ENCODE peak calls at places on chromosome 18, in six cellular contexts. One of them, this sample, is unnamed.

GRCh38 chr18:22040527-22040926 is 128.9 kb upstream of the GATA6 start:
- DNase-seq in cardiac fibroblast: no peak
- DNase-seq in NCI-H2029 treated with DMSO at 0.1 percent for 48 hours: no peak
- DNase-seq in EL: no peak
- DNase-seq in stimulated activated effector memory CD8-positive, alpha-beta T cell treated with anti-CD3 and anti-CD28 coated beads, Interleukin-12 subunit alpha, Interleukin-12 subunit beta, amount 100 ng/mL, for 72 hours: no peak
- DNase-seq in mucosa of descending colon: no peak
- DNase-seq in this sample: no peak

GRCh38 chr18:79366177-79367094 is 29.3 kb upstream of the NFATC1 start:
- DNase-seq in cardiac fibroblast: no peak
- DNase-seq in NCI-H2029 treated with DMSO at 0.1 percent for 48 hours: no peak
- DNase-seq in EL: peak; percentile 26
- DNase-seq in stimulated activated effector memory CD8-positive, alpha-beta T cell treated with anti-CD3 and anti-CD28 coated beads, Interleukin-12 subunit alpha, Interleukin-12 subunit beta, amount 100 ng/mL, for 72 hours: no peak
- DNase-seq in mucosa of descending colon: no peak
- DNase-seq in this sample: no peak

GRCh38 chr18:12253517-12254136 is 534 bp upstream of the CIDEA start:
- DNase-seq in cardiac fibroblast: no peak
- DNase-seq in NCI-H2029 treated with DMSO at 0.1 percent for 48 hours: no peak
- DNase-seq in EL: no peak
- DNase-seq in stimulated activated effector memory CD8-positive, alpha-beta T cell treated with anti-CD3 and anti-CD28 coated beads, Interleukin-12 subunit alpha, Interleukin-12 subunit beta, amount 100 ng/mL, for 72 hours: no peak
- DNase-seq in mucosa of descending colon: no peak
- DNase-seq in this sample: no peak

GRCh38 chr18:26804474-26804873 is 61.0 kb downstream of the AQP4 start:
- DNase-seq in cardiac fibroblast: no peak
- DNase-seq in NCI-H2029 treated with DMSO at 0.1 percent for 48 hours: no peak
- DNase-seq in EL: no peak
- DNase-seq in stimulated activated effector memory CD8-positive, alpha-beta T cell treated with anti-CD3 and anti-CD28 coated beads, Interleukin-12 subunit alpha, Interleukin-12 subunit beta, amount 100 ng/mL, for 72 hours: no peak
- DNase-seq in mucosa of descending colon: no peak
- DNase-seq in this sample: no peak

GRCh38 chr18:61569176-61569892 is 236.1 kb downstream of the CDH20 start:
- DNase-seq in cardiac fibroblast: peak; percentile 77
- DNase-seq in NCI-H2029 treated with DMSO at 0.1 percent for 48 hours: no peak
- DNase-seq in EL: peak; percentile 92
- DNase-seq in stimulated activated effector memory CD8-positive, alpha-beta T cell treated with anti-CD3 and anti-CD28 coated beads, Interleukin-12 subunit alpha, Interleukin-12 subunit beta, amount 100 ng/mL, for 72 hours: no peak
- DNase-seq in mucosa of descending colon: no peak
- DNase-seq in this sample: no peak

GRCh38 chr18:48138211-48138610 is 207.8 kb upstream of the SMAD2 start:
- DNase-seq in cardiac fibroblast: no peak
- DNase-seq in NCI-H2029 treated with DMSO at 0.1 percent for 48 hours: no peak
- DNase-seq in EL: no peak
- DNase-seq in stimulated activated effector memory CD8-positive, alpha-beta T cell treated with anti-CD3 and anti-CD28 coated beads, Interleukin-12 subunit alpha, Interleukin-12 subunit beta, amount 100 ng/mL, for 72 hours: no peak
- DNase-seq in mucosa of descending colon: no peak
- DNase-seq in this sample: no peak

GRCh38 chr18:23317975-23318675 is 135.0 kb upstream of the RIOK3 start:
- DNase-seq in cardiac fibroblast: peak; percentile 61
- DNase-seq in NCI-H2029 treated with DMSO at 0.1 percent for 48 hours: no peak
- DNase-seq in EL: peak; percentile 78
- DNase-seq in stimulated activated effector memory CD8-positive, alpha-beta T cell treated with anti-CD3 and anti-CD28 coated beads, Interleukin-12 subunit alpha, Interleukin-12 subunit beta, amount 100 ng/mL, for 72 hours: no peak
- DNase-seq in mucosa of descending colon: no peak
- DNase-seq in this sample: no peak

GRCh38 chr18:62450546-62451395 is 72.1 kb upstream of the ZCCHC2 start:
- DNase-seq in cardiac fibroblast: peak; percentile 72
- DNase-seq in NCI-H2029 treated with DMSO at 0.1 percent for 48 hours: peak; percentile 45
- DNase-seq in EL: peak; percentile 97
- DNase-seq in stimulated activated effector memory CD8-positive, alpha-beta T cell treated with anti-CD3 and anti-CD28 coated beads, Interleukin-12 subunit alpha, Interleukin-12 subunit beta, amount 100 ng/mL, for 72 hours: peak; percentile 44
- DNase-seq in mucosa of descending colon: no peak
- DNase-seq in this sample: peak; percentile 70

GRCh38 chr18:54805571-54806334 is 22.5 kb upstream of the RAB27B start:
- DNase-seq in cardiac fibroblast: peak; percentile 93
- DNase-seq in NCI-H2029 treated with DMSO at 0.1 percent for 48 hours: no peak
- DNase-seq in EL: peak; percentile 85
- DNase-seq in stimulated activated effector memory CD8-positive, alpha-beta T cell treated with anti-CD3 and anti-CD28 coated beads, Interleukin-12 subunit alpha, Interleukin-12 subunit beta, amount 100 ng/mL, for 72 hours: peak; percentile 53
- DNase-seq in mucosa of descending colon: no peak
- DNase-seq in this sample: no peak

GRCh38 chr18:46294325-46294724 is 190.1 kb downstream of the HAUS1 start:
- DNase-seq in cardiac fibroblast: no peak
- DNase-seq in NCI-H2029 treated with DMSO at 0.1 percent for 48 hours: no peak
- DNase-seq in EL: no peak
- DNase-seq in stimulated activated effector memory CD8-positive, alpha-beta T cell treated with anti-CD3 and anti-CD28 coated beads, Interleukin-12 subunit alpha, Interleukin-12 subunit beta, amount 100 ng/mL, for 72 hours: no peak
- DNase-seq in mucosa of descending colon: no peak
- DNase-seq in this sample: no peak

GRCh38 chr18:43079422-43079821 is 36.1 kb downstream of the RIT2 start:
- DNase-seq in cardiac fibroblast: no peak
- DNase-seq in NCI-H2029 treated with DMSO at 0.1 percent for 48 hours: no peak
- DNase-seq in EL: no peak
- DNase-seq in stimulated activated effector memory CD8-positive, alpha-beta T cell treated with anti-CD3 and anti-CD28 coated beads, Interleukin-12 subunit alpha, Interleukin-12 subunit beta, amount 100 ng/mL, for 72 hours: no peak
- DNase-seq in mucosa of descending colon: no peak
- DNase-seq in this sample: no peak

GRCh38 chr18:58612239-58613055 is 16.4 kb downstream of the ALPK2 start:
- DNase-seq in cardiac fibroblast: no peak
- DNase-seq in NCI-H2029 treated with DMSO at 0.1 percent for 48 hours: no peak
- DNase-seq in EL: no peak
- DNase-seq in stimulated activated effector memory CD8-positive, alpha-beta T cell treated with anti-CD3 and anti-CD28 coated beads, Interleukin-12 subunit alpha, Interleukin-12 subunit beta, amount 100 ng/mL, for 72 hours: no peak
- DNase-seq in mucosa of descending colon: no peak
- DNase-seq in this sample: no peak

GRCh38 chr18:79405781-79406575 is 10.2 kb downstream of the NFATC1 start:
- DNase-seq in cardiac fibroblast: no peak
- DNase-seq in NCI-H2029 treated with DMSO at 0.1 percent for 48 hours: no peak
- DNase-seq in EL: no peak
- DNase-seq in stimulated activated effector memory CD8-positive, alpha-beta T cell treated with anti-CD3 and anti-CD28 coated beads, Interleukin-12 subunit alpha, Interleukin-12 subunit beta, amount 100 ng/mL, for 72 hours: peak; percentile 86
- DNase-seq in mucosa of descending colon: peak; percentile 92
- DNase-seq in this sample: no peak

GRCh38 chr18:10455726-10456453 is 1.5 kb downstream of the APCDD1 start:
- DNase-seq in cardiac fibroblast: no peak
- DNase-seq in NCI-H2029 treated with DMSO at 0.1 percent for 48 hours: no peak
- DNase-seq in EL: no peak
- DNase-seq in stimulated activated effector memory CD8-positive, alpha-beta T cell treated with anti-CD3 and anti-CD28 coated beads, Interleukin-12 subunit alpha, Interleukin-12 subunit beta, amount 100 ng/mL, for 72 hours: no peak
- DNase-seq in mucosa of descending colon: no peak
- DNase-seq in this sample: no peak

This sample was measured in SIG-M5.